ENCODE peak calls at places on chromosome 5, in seven cellular contexts. Z is A549, V is AG04450, C is PC-9, Y is body of pancreas, N is fibroblast of pulmonary artery, E is testis. H is an unnamed sample.

GRCh38 chr5:79236364-79236969 is 536 bp downstream of the JMY start:
- DNase-seq in Z (peak), Y (no peak), E (peak), C (peak), N (peak), V (no peak), H (no peak)

GRCh38 chr5:138632900-138633489 is 57.8 kb upstream of the HSPA9 start:
- DNase-seq in E (peak), N (peak), Y (peak), V (peak), Z (peak), C (peak), H (peak)

GRCh38 chr5:107806705-107807104 is 136.0 kb upstream of the EFNA5 start:
- DNase-seq in N (no peak), E (no peak), Z (peak), V (no peak), Y (no peak), C (no peak), H (no peak)

GRCh38 chr5:149360262-149360661 is 2.4 kb downstream of the PCYOX1L start:
- DNase-seq in E (no peak), C (no peak), N (no peak), Z (no peak), Y (no peak), V (no peak), H (no peak)

GRCh38 chr5:32531885-32532520 is 53.4 kb upstream of the SUB1 start:
- DNase-seq in N (peak), E (no peak), Z (peak), C (peak), Y (no peak), V (no peak), H (no peak)

GRCh38 chr5:57431816-57432215 is 50.8 kb downstream of the ACTBL2 start:
- DNase-seq in Y (no peak), N (no peak), C (no peak), E (no peak), Z (no peak), V (no peak), H (no peak)

GRCh38 chr5:141680178-141680577 is 1.9 kb downstream of the ARAP3 start:
- DNase-seq in Z (no peak), Y (no peak), E (no peak), C (no peak), V (no peak), N (no peak), H (no peak)

GRCh38 chr5:153147891-153148623 is 342.4 kb upstream of the GRIA1 start:
- DNase-seq in N (peak), Z (no peak), V (no peak), C (peak), Y (peak), E (peak), H (no peak)

GRCh38 chr5:123365163-123365562 is 58.0 kb downstream of the CEP120 start:
- DNase-seq in E (no peak), C (no peak), Z (no peak), V (no peak), N (peak), Y (no peak), H (no peak)

GRCh38 chr5:123369371-123369968 is 53.7 kb downstream of the CEP120 start:
- DNase-seq in Y (no peak), C (no peak), Z (no peak), E (no peak), V (no peak), N (no peak), H (no peak)

GRCh38 chr5:123364443-123364842 is 58.8 kb downstream of the CEP120 start:
- DNase-seq in N (no peak), Z (no peak), E (no peak), Y (no peak), C (no peak), V (peak), H (no peak)

GRCh38 chr5:123371575-123372179 is 51.5 kb downstream of the CEP120 start:
- DNase-seq in Z (peak), Y (peak), N (peak), C (peak), E (peak), V (no peak), H (peak)

DNA sequence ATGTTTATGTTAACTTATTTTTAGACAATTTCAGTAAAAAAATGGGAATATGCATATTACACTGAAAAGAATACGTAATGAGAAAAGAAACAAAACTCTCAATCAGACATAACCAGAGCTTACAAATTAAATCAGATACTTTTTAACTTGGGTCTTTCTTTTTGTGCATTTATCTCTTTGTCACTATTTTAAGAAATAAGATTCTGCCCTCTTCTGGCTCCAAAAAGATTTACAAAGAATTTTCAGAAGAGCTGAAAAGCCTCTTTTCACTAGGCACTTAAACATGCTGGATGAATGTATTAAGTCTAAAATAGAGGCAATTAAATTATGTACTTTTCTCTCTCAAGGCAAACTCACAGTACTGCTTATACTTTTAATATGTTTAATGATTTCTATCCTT is 55.5 kb downstream of the CEP120 start:
- DNase-seq in Z (no peak), Y (no peak), E (no peak), C (no peak), V (no peak), N (peak), H (no peak)
- TF ChIP-seq CTCF in Z (peak), Y (peak), E (no peak), C (peak), V (peak), N (peak), H (no peak)

GRCh38 chr5:19264821-19265220 is 723.2 kb downstream of the CDH18 start:
- DNase-seq in C (no peak), V (no peak), Z (no peak), N (no peak), E (no peak), Y (no peak), H (no peak)

GRCh38 chr5:19261879-19262278 is 726.1 kb downstream of the CDH18 start:
- DNase-seq in C (no peak), N (no peak), Z (no peak), V (no peak), E (no peak), Y (no peak), H (no peak)

GRCh38 chr5:19270153-19270552 is 717.8 kb downstream of the CDH18 start:
- DNase-seq in C (no peak), E (no peak), V (no peak), Z (no peak), Y (no peak), N (no peak), H (no peak)

GRCh38 chr5:19266791-19267190 is 721.2 kb downstream of the CDH18 start:
- DNase-seq in Z (no peak), V (no peak), E (no peak), C (no peak), N (no peak), Y (no peak), H (no peak)
- H3K4me3 ChIP-seq in Z (no peak), V (no peak), E (no peak), C (no peak), N (no peak), Y (no peak), H (no peak)

DNA sequence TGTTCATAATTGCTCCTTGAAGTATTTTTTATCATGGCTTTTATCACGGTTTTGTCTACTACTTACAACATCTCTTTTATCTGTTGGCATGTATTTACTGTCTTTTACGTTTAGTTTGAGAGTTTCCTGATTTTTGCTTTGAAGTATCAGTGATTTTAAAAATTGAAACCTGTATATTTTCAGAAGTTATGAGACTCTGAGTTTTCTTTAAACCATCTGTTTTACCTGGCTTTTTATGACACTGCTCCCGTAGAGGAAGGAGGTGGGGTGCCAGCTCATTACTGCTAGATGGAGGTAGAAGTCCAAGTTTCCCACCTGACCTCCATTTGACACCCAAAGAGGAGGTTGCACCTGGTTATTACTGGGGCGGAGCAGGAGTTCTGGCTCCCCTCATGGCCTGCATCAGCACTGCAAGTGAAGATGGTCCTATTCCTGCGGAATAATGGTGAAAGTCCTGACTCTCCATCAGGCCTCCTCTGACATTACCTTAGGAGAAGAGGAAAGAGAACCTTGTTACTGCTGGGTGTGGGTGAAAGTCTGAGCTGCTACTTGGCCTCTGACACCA is 10.0 kb upstream of the ZNF131 start:
- DNase-seq in V (no peak), N (no peak), Y (no peak), C (peak), E (no peak), Z (peak), H (peak)
- TF ChIP-seq CTCF in V (peak), N (peak), Y (no peak), C (peak), E (no peak), Z (no peak), H (no peak)

GRCh38 chr5:73814234-73814846 is 188.3 kb downstream of the ARHGEF28 start:
- DNase-seq in N (no peak), Y (no peak), Z (no peak), C (no peak), V (no peak), E (no peak), H (no peak)
- H3K4me3 ChIP-seq in N (no peak), Y (no peak), Z (peak), C (no peak), V (no peak), E (no peak), H (no peak)

H was measured in mucosa of descending colon.